ENCODE peak calls at places on chromosomes 3 and 15, in eight cellular contexts. One of them, this sample, is unnamed.

GRCh38 chr15:100043069-100043641 is 298.6 kb downstream of the ADAMTS17 start:
- DNase-seq in body of pancreas: peak; percentile 39
- DNase-seq in memory B cell: no peak
- DNase-seq in GM19239: no peak
- DNase-seq in GM04504: no peak
- DNase-seq in NCI-H1417: no peak
- DNase-seq in tibial nerve: no peak
- DNase-seq in C1 segment of cervical spinal cord: no peak
- DNase-seq in this sample: peak; percentile 62

GRCh38 chr15:33152502-33153109 is 41.9 kb downstream of the FMN1 start:
- DNase-seq in C1 segment of cervical spinal cord: no peak
- DNase-seq in GM19239: no peak
- DNase-seq in body of pancreas: peak; percentile 40
- DNase-seq in GM04504: peak; percentile 13
- DNase-seq in tibial nerve: no peak
- DNase-seq in NCI-H1417: peak; percentile 13
- DNase-seq in memory B cell: no peak
- DNase-seq in this sample: no peak

GRCh38 chr3:171874251-171874679 is 31.1 kb downstream of the TMEM212 start:
- DNase-seq in body of pancreas: peak; percentile 41
- DNase-seq in C1 segment of cervical spinal cord: no peak
- DNase-seq in tibial nerve: no peak
- DNase-seq in NCI-H1417: no peak
- DNase-seq in GM04504: peak; percentile 91
- DNase-seq in memory B cell: no peak
- DNase-seq in GM19239: no peak
- DNase-seq in this sample: peak; percentile 95

GRCh38 chr3:50623840-50624474 is 7.0 kb downstream of the MAPKAPK3 start:
- DNase-seq in body of pancreas: no peak
- DNase-seq in tibial nerve: no peak
- DNase-seq in GM19239: peak; percentile 34
- DNase-seq in GM04504: no peak
- DNase-seq in NCI-H1417: no peak
- DNase-seq in memory B cell: no peak
- DNase-seq in C1 segment of cervical spinal cord: no peak
- DNase-seq in this sample: no peak

GRCh38 chr3:5197470-5198312 is 10.2 kb downstream of the EDEM1 start:
- DNase-seq in GM19239: no peak
- DNase-seq in body of pancreas: no peak
- DNase-seq in GM04504: no peak
- DNase-seq in memory B cell: peak; percentile 39
- DNase-seq in tibial nerve: no peak
- DNase-seq in C1 segment of cervical spinal cord: no peak
- DNase-seq in NCI-H1417: no peak
- DNase-seq in this sample: no peak

GRCh38 chr3:126389112-126389791 is 5.5 kb upstream of the CFAP100 start:
- DNase-seq in GM04504: peak; percentile 59
- DNase-seq in memory B cell: peak; percentile 56
- DNase-seq in C1 segment of cervical spinal cord: peak; percentile 31
- DNase-seq in tibial nerve: peak; percentile 91
- DNase-seq in NCI-H1417: peak; percentile 70
- DNase-seq in body of pancreas: peak; percentile 98
- DNase-seq in GM19239: peak; percentile 73
- DNase-seq in this sample: peak; percentile 41

GRCh38 chr3:129004639-129005295 is 3.7 kb downstream of the EFCC1 start:
- DNase-seq in tibial nerve: no peak
- DNase-seq in body of pancreas: no peak
- DNase-seq in NCI-H1417: peak; percentile 64
- DNase-seq in GM19239: no peak
- DNase-seq in GM04504: no peak
- DNase-seq in C1 segment of cervical spinal cord: no peak
- DNase-seq in memory B cell: no peak
- DNase-seq in this sample: no peak

GRCh38 chr3:170397579-170398177 is 21.0 kb upstream of the CLDN11 start:
- DNase-seq in GM04504: no peak
- DNase-seq in NCI-H1417: peak; percentile 35
- DNase-seq in body of pancreas: no peak
- DNase-seq in GM19239: no peak
- DNase-seq in memory B cell: no peak
- DNase-seq in C1 segment of cervical spinal cord: no peak
- DNase-seq in tibial nerve: no peak
- DNase-seq in this sample: no peak

GRCh38 chr3:53375019-53375418 is 27.7 kb upstream of the DCP1A start:
- DNase-seq in body of pancreas: peak; percentile 72
- DNase-seq in GM19239: peak; percentile 65
- DNase-seq in tibial nerve: no peak
- DNase-seq in C1 segment of cervical spinal cord: peak; percentile 0
- DNase-seq in NCI-H1417: peak; percentile 76
- DNase-seq in GM04504: peak; percentile 9
- DNase-seq in memory B cell: peak; percentile 30
- DNase-seq in this sample: no peak

GRCh38 chr3:170383567-170383966 is 26.1 kb downstream of the SKIL start:
- DNase-seq in NCI-H1417: no peak
- DNase-seq in memory B cell: no peak
- DNase-seq in tibial nerve: no peak
- DNase-seq in C1 segment of cervical spinal cord: no peak
- DNase-seq in body of pancreas: no peak
- DNase-seq in GM04504: peak; percentile 3
- DNase-seq in GM19239: no peak
- DNase-seq in this sample: no peak

GRCh38 chr3:16472593-16472992 is 40.9 kb downstream of the RFTN1 start:
- DNase-seq in tibial nerve: no peak
- DNase-seq in body of pancreas: no peak
- DNase-seq in memory B cell: no peak
- DNase-seq in GM04504: no peak
- DNase-seq in C1 segment of cervical spinal cord: no peak
- DNase-seq in NCI-H1417: no peak
- DNase-seq in GM19239: no peak
- DNase-seq in this sample: no peak

GRCh38 chr3:105118905-105119304 is 247.8 kb upstream of the ALCAM start:
- DNase-seq in memory B cell: no peak
- DNase-seq in body of pancreas: no peak
- DNase-seq in tibial nerve: no peak
- DNase-seq in NCI-H1417: no peak
- DNase-seq in GM04504: peak; percentile 41
- DNase-seq in C1 segment of cervical spinal cord: no peak
- DNase-seq in GM19239: no peak
- DNase-seq in this sample: peak; percentile 81

GRCh38 chr15:22873204-22873701 is 34.8 kb downstream of the NIPA2 start:
- DNase-seq in NCI-H1417: no peak
- DNase-seq in C1 segment of cervical spinal cord: no peak
- DNase-seq in memory B cell: no peak
- DNase-seq in GM19239: no peak
- DNase-seq in GM04504: no peak
- DNase-seq in body of pancreas: no peak
- DNase-seq in tibial nerve: no peak
- DNase-seq in this sample: no peak

GRCh38 chr3:114827495-114827894 is 319.6 kb downstream of the ZBTB20 start:
- DNase-seq in body of pancreas: peak; percentile 46
- DNase-seq in C1 segment of cervical spinal cord: no peak
- DNase-seq in GM04504: peak; percentile 13
- DNase-seq in GM19239: peak; percentile 7
- DNase-seq in NCI-H1417: peak; percentile 84
- DNase-seq in tibial nerve: no peak
- DNase-seq in memory B cell: peak; percentile 12
- DNase-seq in this sample: no peak

GRCh38 chr3:4425707-4426106 is 41.4 kb downstream of the SUMF1 start:
- DNase-seq in C1 segment of cervical spinal cord: no peak
- DNase-seq in body of pancreas: no peak
- DNase-seq in NCI-H1417: no peak
- DNase-seq in memory B cell: no peak
- DNase-seq in GM04504: no peak
- DNase-seq in tibial nerve: no peak
- DNase-seq in GM19239: no peak
- DNase-seq in this sample: no peak

GRCh38 chr3:61617651-61618050 is 56.3 kb downstream of the PTPRG start:
- DNase-seq in GM19239: no peak
- DNase-seq in NCI-H1417: no peak
- DNase-seq in C1 segment of cervical spinal cord: no peak
- DNase-seq in tibial nerve: no peak
- DNase-seq in GM04504: no peak
- DNase-seq in memory B cell: no peak
- DNase-seq in body of pancreas: no peak
- DNase-seq in this sample: no peak

GRCh38 chr3:194856296-194856695 is 170.6 kb downstream of the FAM43A start:
- DNase-seq in NCI-H1417: no peak
- DNase-seq in tibial nerve: no peak
- DNase-seq in GM19239: no peak
- DNase-seq in memory B cell: no peak
- DNase-seq in C1 segment of cervical spinal cord: no peak
- DNase-seq in body of pancreas: no peak
- DNase-seq in GM04504: no peak
- DNase-seq in this sample: no peak

GRCh38 chr3:43159496-43160255 is 53.8 kb upstream of the POMGNT2 start:
- DNase-seq in memory B cell: no peak
- DNase-seq in GM04504: no peak
- DNase-seq in GM19239: no peak
- DNase-seq in tibial nerve: no peak
- DNase-seq in C1 segment of cervical spinal cord: no peak
- DNase-seq in NCI-H1417: no peak
- DNase-seq in body of pancreas: no peak
- DNase-seq in this sample: no peak

GRCh38 chr3:44016818-44017217 is 224.9 kb upstream of the TOPAZ1 start:
- DNase-seq in tibial nerve: no peak
- DNase-seq in NCI-H1417: no peak
- DNase-seq in GM19239: no peak
- DNase-seq in C1 segment of cervical spinal cord: no peak
- DNase-seq in body of pancreas: no peak
- DNase-seq in GM04504: no peak
- DNase-seq in memory B cell: no peak
- DNase-seq in this sample: no peak

GRCh38 chr3:196737655-196738054 is 2.0 kb upstream of the PAK2 start:
- DNase-seq in GM19239: no peak
- DNase-seq in tibial nerve: no peak
- DNase-seq in NCI-H1417: no peak
- DNase-seq in GM04504: no peak
- DNase-seq in C1 segment of cervical spinal cord: no peak
- DNase-seq in memory B cell: no peak
- DNase-seq in body of pancreas: no peak
- DNase-seq in this sample: no peak

This sample was measured in AG09309.